ENCODE peak calls at places on chromosomes 12 and 14, in five cellular contexts. V is NCI-H1092 treated with DMSO at 0.1 percent for 48 hours, D is GM12878, A is GM03348, U is sigmoid colon. W is an unnamed sample.

GRCh38 chr14:68734231-68734732 is 58.6 kb downstream of the ZFP36L1 start:
- DNase-seq in V (no peak), D (peak; percentile 48), A (no peak), U (no peak), W (no peak)

GRCh38 chr12:91574391-91574790 is 391.8 kb upstream of the DCN start:
- DNase-seq in V (no peak), D (no peak), A (no peak), U (no peak), W (no peak)

GRCh38 chr14:81772391-81772790 is 238.7 kb upstream of the SEL1L start:
- DNase-seq in V (no peak), D (no peak), A (no peak), U (no peak), W (no peak)

GRCh38 chr12:85690146-85690545 is 146.1 kb downstream of the RASSF9 start:
- DNase-seq in V (no peak), D (no peak), A (no peak), U (no peak), W (no peak)

GRCh38 chr12:93978553-93978952 is 169.8 kb upstream of the PLXNC1 start:
- DNase-seq in V (no peak), D (no peak), A (peak; percentile 79), U (peak; percentile 61), W (peak; percentile 87)

GRCh38 chr12:117367006-117367638 is 5.7 kb upstream of the NOS1 start:
- DNase-seq in V (peak; percentile 42), D (peak; percentile 12), A (peak; percentile 87), U (peak; percentile 74), W (peak; percentile 61)

GRCh38 chr14:80231732-80232131 is 20.4 kb upstream of the DIO2 start:
- DNase-seq in V (no peak), D (no peak), A (no peak), U (no peak), W (no peak)

GRCh38 chr14:103862393-103862782 is 15.0 kb upstream of the PPP1R13B start:
- DNase-seq in V (no peak), D (no peak), A (no peak), U (no peak), W (peak; percentile 71)

GRCh38 chr14:73426877-73427276 is 31.5 kb downstream of the NUMB start:
- DNase-seq in V (no peak), D (no peak), A (no peak), U (no peak), W (peak; percentile 63)

GRCh38 chr12:53031616-53032015 is 18.2 kb upstream of the TNS2 start:
- DNase-seq in V (no peak), D (no peak), A (no peak), U (no peak), W (no peak)

GRCh38 chr12:93174048-93174447 is 203.7 kb upstream of the NUDT4 start:
- DNase-seq in V (no peak), D (no peak), A (peak; percentile 6), U (no peak), W (peak; percentile 93)

GRCh38 chr12:122865268-122866231 is 30.3 kb downstream of the HIP1R start:
- DNase-seq in V (peak; percentile 3), D (no peak), A (no peak), U (peak; percentile 67), W (no peak)

GRCh38 chr12:15393037-15393436 is 70.7 kb downstream of the PTPRO start:
- DNase-seq in V (no peak), D (no peak), A (no peak), U (no peak), W (no peak)

GRCh38 chr14:76261371-76261811 is 109.7 kb downstream of the GPATCH2L start:
- DNase-seq in V (no peak), D (no peak), A (no peak), U (no peak), W (peak; percentile 3)

GRCh38 chr14:65320661-65321308 is 91.7 kb upstream of the FUT8 start:
- DNase-seq in V (no peak), D (no peak), A (no peak), U (no peak), W (no peak)

GRCh38 chr14:81176224-81176623 is 44.5 kb downstream of the GTF2A1 start:
- DNase-seq in V (no peak), D (no peak), A (no peak), U (peak; percentile 68), W (no peak)

GRCh38 chr12:103948746-103949406 is 16.8 kb upstream of the TDG start:
- DNase-seq in V (no peak), D (no peak), A (no peak), U (no peak), W (no peak)

GRCh38 chr12:108798551-108799221 is 58.7 kb downstream of the SSH1 start:
- DNase-seq in V (no peak), D (no peak), A (no peak), U (peak; percentile 95), W (peak; percentile 51)

GRCh38 chr14:42460673-42461072 is 854.0 kb downstream of the LRFN5 start:
- DNase-seq in V (no peak), D (no peak), A (no peak), U (no peak), W (no peak)

GRCh38 chr14:56585461-56586084 is 6.0 kb downstream of the TMEM260 start:
- DNase-seq in V (no peak), D (no peak), A (no peak), U (no peak), W (no peak)